ENCODE peak calls at places on chromosomes 12 and 14, in seven cellular contexts. Y is esophagus squamous epithelium; L is body of pancreas; I is fibroblast of lung; E is EH; P is GM03348; W is effector CD4-positive, alpha-beta T cell. H is an unnamed sample.
A peak's percentile ranks its signal among the peaks of the same experiment; 100 is the strongest.

GRCh38 chr12:45644521-45644920 is 85.0 kb upstream of the ARID2 start:
- DNase-seq in Y (no peak), L (no peak), I (peak; percentile 61), E (peak; percentile 51), P (peak; percentile 11), W (no peak), H (peak; percentile 12)

GRCh38 chr12:26062566-26062965 is 62.3 kb downstream of the BHLHE41 start:
- DNase-seq in Y (no peak), L (no peak), I (peak; percentile 45), E (peak; percentile 76), P (peak; percentile 66), W (no peak), H (peak; percentile 37)

GRCh38 chr12:105226219-105226618 is 9.8 kb downstream of the APPL2 start:
- DNase-seq in Y (no peak), L (peak; percentile 76), I (peak; percentile 94), E (peak; percentile 98), P (peak; percentile 84), W (no peak), H (peak; percentile 73)

GRCh38 chr12:125132698-125133400 is 67.6 kb downstream of the AACS start:
- DNase-seq in Y (no peak), L (no peak), I (no peak), E (peak; percentile 18), P (no peak), W (no peak), H (no peak)

GRCh38 chr14:54312166-54312801 is 84.5 kb upstream of the CDKN3 start:
- DNase-seq in Y (no peak), L (no peak), I (peak; percentile 82), E (peak; percentile 95), P (peak; percentile 88), W (no peak), H (peak; percentile 56)

GRCh38 chr14:34843011-34843554 is 32.1 kb downstream of the BAZ1A start:
- DNase-seq in Y (no peak), L (no peak), I (peak; percentile 75), E (peak; percentile 76), P (peak; percentile 70), W (no peak), H (peak; percentile 64)

GRCh38 chr12:51295651-51296050 is 25.4 kb upstream of the SMAGP start:
- DNase-seq in Y (no peak), L (no peak), I (no peak), E (no peak), P (no peak), W (no peak), H (no peak)

GRCh38 chr12:68270358-68270757 is 17.0 kb upstream of the IL22 start:
- DNase-seq in Y (no peak), L (no peak), I (no peak), E (no peak), P (no peak), W (no peak), H (no peak)

GRCh38 chr12:29889737-29890136 is 106.0 kb upstream of the TMTC1 start:
- DNase-seq in Y (no peak), L (peak; percentile 32), I (peak; percentile 72), E (peak; percentile 1), P (no peak), W (no peak), H (no peak)

GRCh38 chr14:103545219-103545914 is 16.4 kb downstream of the TRMT61A start:
- DNase-seq in Y (no peak), L (no peak), I (no peak), E (no peak), P (no peak), W (no peak), H (no peak)